ENCODE peak calls at places on chromosomes 1 and 21, in four cellular contexts. One of them, this sample, is unnamed.

GRCh38 chr1:33661791-33662190 is 189.3 kb downstream of the ZSCAN20 start:
- DNase-seq in sigmoid colon: no peak
- DNase-seq in IMR-90: no peak
- DNase-seq in CD8-positive, alpha-beta memory T cell: no peak
- DNase-seq in this sample: no peak

GRCh38 chr1:202007703-202008489 is 2.5 kb upstream of the ELF3 start:
- DNase-seq in sigmoid colon: no peak
- DNase-seq in IMR-90: no peak
- DNase-seq in CD8-positive, alpha-beta memory T cell: no peak
- DNase-seq in this sample: no peak

GRCh38 chr1:77545970-77546369 is 136.5 kb downstream of the ZZZ3 start:
- DNase-seq in sigmoid colon: no peak
- DNase-seq in IMR-90: peak; percentile 54
- DNase-seq in CD8-positive, alpha-beta memory T cell: no peak
- DNase-seq in this sample: no peak

GRCh38 chr1:182833271-182833670 is 5.9 kb upstream of the DHX9 start:
- DNase-seq in sigmoid colon: no peak
- DNase-seq in IMR-90: peak; percentile 6
- DNase-seq in CD8-positive, alpha-beta memory T cell: no peak
- DNase-seq in this sample: no peak

GRCh38 chr1:234558186-234558836 is 51.7 kb downstream of the IRF2BP2 start:
- DNase-seq in sigmoid colon: no peak
- DNase-seq in IMR-90: no peak
- DNase-seq in CD8-positive, alpha-beta memory T cell: no peak
- DNase-seq in this sample: no peak

GRCh38 chr1:236663934-236664333 is 22.4 kb upstream of the ACTN2 start:
- DNase-seq in sigmoid colon: no peak
- DNase-seq in IMR-90: peak; percentile 19
- DNase-seq in CD8-positive, alpha-beta memory T cell: no peak
- DNase-seq in this sample: no peak

GRCh38 chr1:36528361-36529349 is 45.9 kb upstream of the CSF3R start:
- DNase-seq in sigmoid colon: peak; percentile 28
- DNase-seq in IMR-90: no peak
- DNase-seq in CD8-positive, alpha-beta memory T cell: no peak
- DNase-seq in this sample: no peak

GRCh38 chr1:204567067-204567466 is 50.9 kb downstream of the MDM4 start:
- DNase-seq in sigmoid colon: no peak
- DNase-seq in IMR-90: no peak
- DNase-seq in CD8-positive, alpha-beta memory T cell: no peak
- DNase-seq in this sample: no peak

GRCh38 chr1:225044258-225044657 is 114.8 kb downstream of the DNAH14 start:
- DNase-seq in sigmoid colon: no peak
- DNase-seq in IMR-90: no peak
- DNase-seq in CD8-positive, alpha-beta memory T cell: no peak
- DNase-seq in this sample: no peak

GRCh38 chr1:219917851-219918466 is 10.4 kb downstream of the SLC30A10 start:
- DNase-seq in sigmoid colon: no peak
- DNase-seq in IMR-90: no peak
- DNase-seq in CD8-positive, alpha-beta memory T cell: no peak
- DNase-seq in this sample: no peak

GRCh38 chr1:203743101-203743501 is 21.9 kb upstream of the LAX1 start:
- DNase-seq in sigmoid colon: no peak
- DNase-seq in IMR-90: no peak
- DNase-seq in CD8-positive, alpha-beta memory T cell: no peak
- DNase-seq in this sample: no peak

GRCh38 chr1:14738235-14738634 is 139.8 kb downstream of the KAZN start:
- DNase-seq in sigmoid colon: no peak
- DNase-seq in IMR-90: no peak
- DNase-seq in CD8-positive, alpha-beta memory T cell: no peak
- DNase-seq in this sample: no peak
- H3K27ac ChIP-seq in sigmoid colon: no peak overlapping the region
- H3K27ac ChIP-seq in IMR-90: no peak overlapping the region
- H3K27ac ChIP-seq in CD8-positive, alpha-beta memory T cell: no peak overlapping the region
- H3K27ac ChIP-seq in this sample: no peak overlapping the region

DNA sequence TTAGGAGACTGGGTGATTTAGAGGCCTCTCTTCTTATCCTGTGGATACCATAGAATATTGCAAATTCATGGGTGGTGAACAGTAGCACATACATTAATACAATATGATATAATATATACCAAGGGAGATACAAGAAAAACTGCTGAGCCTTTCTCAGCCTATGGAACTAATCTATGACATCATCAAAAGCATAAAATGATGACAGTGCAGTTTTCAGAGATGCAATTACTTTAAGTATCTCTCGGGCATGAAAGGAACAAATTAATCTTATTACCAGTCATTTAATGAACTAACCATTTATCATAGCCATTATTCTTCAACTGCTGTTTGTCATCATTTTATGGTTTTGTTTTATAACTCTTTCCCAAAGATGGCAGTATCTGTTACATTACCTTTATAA is 3.5 kb downstream of the CHODL start:
- DNase-seq in sigmoid colon: no peak
- DNase-seq in IMR-90: no peak
- DNase-seq in CD8-positive, alpha-beta memory T cell: no peak
- DNase-seq in this sample: no peak
- H3K4me3 ChIP-seq in sigmoid colon: no peak overlapping the region
- H3K4me3 ChIP-seq in IMR-90: no peak overlapping the region
- H3K4me3 ChIP-seq in CD8-positive, alpha-beta memory T cell: no peak overlapping the region
- H3K4me3 ChIP-seq in this sample: no peak overlapping the region

GRCh38 chr1:232968965-232969364 is 18.6 kb downstream of the NTPCR start:
- DNase-seq in sigmoid colon: no peak
- DNase-seq in IMR-90: peak; percentile 74
- DNase-seq in CD8-positive, alpha-beta memory T cell: no peak
- DNase-seq in this sample: no peak
- H3K27ac ChIP-seq in sigmoid colon: no peak overlapping the region
- H3K27ac ChIP-seq in IMR-90: no peak overlapping the region
- H3K27ac ChIP-seq in CD8-positive, alpha-beta memory T cell: no peak overlapping the region
- H3K27ac ChIP-seq in this sample: no peak overlapping the region

DNA sequence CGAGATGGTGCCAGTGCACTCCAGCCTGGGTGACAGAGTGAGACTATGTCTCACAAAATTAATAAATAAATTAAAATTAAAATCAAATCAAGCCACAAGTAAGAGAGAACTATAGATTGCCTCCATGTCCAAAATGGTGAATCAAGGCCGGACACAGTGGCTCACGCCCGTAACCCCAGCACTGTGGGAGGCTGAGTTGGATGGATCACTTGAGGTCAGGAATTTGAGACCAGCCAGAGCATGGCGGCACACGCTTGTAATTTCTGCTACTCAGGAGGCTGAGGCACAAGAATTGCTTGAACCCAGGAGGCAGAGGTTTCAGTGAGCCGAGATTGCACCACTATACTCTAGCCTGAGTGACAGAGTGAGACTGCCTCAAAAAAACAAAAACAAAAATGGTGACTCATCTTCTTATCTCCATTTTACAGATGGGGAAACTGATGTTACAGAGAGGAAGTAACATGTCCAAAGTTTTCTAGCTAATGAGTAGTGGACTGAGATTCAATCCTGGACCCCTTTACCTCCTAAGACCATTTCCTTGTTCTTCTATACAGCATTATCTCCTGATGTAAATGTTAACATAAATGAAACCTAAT is 99.0 kb upstream of the HNRNPU start:
- DNase-seq in sigmoid colon: no peak
- DNase-seq in IMR-90: peak; percentile 4
- DNase-seq in CD8-positive, alpha-beta memory T cell: no peak
- DNase-seq in this sample: no peak
- H3K4me3 ChIP-seq in sigmoid colon: no peak overlapping the region
- H3K4me3 ChIP-seq in IMR-90: no peak overlapping the region
- H3K4me3 ChIP-seq in CD8-positive, alpha-beta memory T cell: no peak overlapping the region
- H3K4me3 ChIP-seq in this sample: no peak overlapping the region

GRCh38 chr1:15951341-15952153 is 24.4 kb downstream of the ZBTB17 start:
- DNase-seq in sigmoid colon: peak; percentile 66
- DNase-seq in IMR-90: no peak
- DNase-seq in CD8-positive, alpha-beta memory T cell: no peak
- DNase-seq in this sample: no peak
- H3K27ac ChIP-seq in sigmoid colon: peak overlapping the region; percentile 87
- H3K27ac ChIP-seq in IMR-90: peak overlapping the region; percentile 87
- H3K27ac ChIP-seq in CD8-positive, alpha-beta memory T cell: peak overlapping the region; percentile 87
- H3K27ac ChIP-seq in this sample: peak overlapping the region; percentile 83

GRCh38 chr1:154423303-154423987 is 18.3 kb downstream of the IL6R start:
- DNase-seq in sigmoid colon: no peak
- DNase-seq in IMR-90: peak; percentile 46
- DNase-seq in CD8-positive, alpha-beta memory T cell: no peak
- DNase-seq in this sample: no peak

GRCh38 chr1:154420961-154421924 is 16.1 kb downstream of the IL6R start:
- DNase-seq in sigmoid colon: no peak
- DNase-seq in IMR-90: no peak
- DNase-seq in CD8-positive, alpha-beta memory T cell: no peak
- DNase-seq in this sample: no peak

GRCh38 chr1:154425172-154425571 is 20.0 kb downstream of the IL6R start:
- DNase-seq in sigmoid colon: no peak
- DNase-seq in IMR-90: no peak
- DNase-seq in CD8-positive, alpha-beta memory T cell: no peak
- DNase-seq in this sample: no peak

GRCh38 chr1:154422521-154422920 is 17.4 kb downstream of the IL6R start:
- DNase-seq in sigmoid colon: no peak
- DNase-seq in IMR-90: no peak
- DNase-seq in CD8-positive, alpha-beta memory T cell: no peak
- DNase-seq in this sample: no peak

GRCh38 chr1:154423988-154424326 is 18.8 kb downstream of the IL6R start:
- DNase-seq in sigmoid colon: no peak
- DNase-seq in IMR-90: no peak
- DNase-seq in CD8-positive, alpha-beta memory T cell: no peak
- DNase-seq in this sample: no peak
- H3K4me3 ChIP-seq in sigmoid colon: no peak overlapping the region
- H3K4me3 ChIP-seq in IMR-90: no peak overlapping the region
- H3K4me3 ChIP-seq in CD8-positive, alpha-beta memory T cell: no peak overlapping the region
- H3K4me3 ChIP-seq in this sample: no peak overlapping the region

DNA sequence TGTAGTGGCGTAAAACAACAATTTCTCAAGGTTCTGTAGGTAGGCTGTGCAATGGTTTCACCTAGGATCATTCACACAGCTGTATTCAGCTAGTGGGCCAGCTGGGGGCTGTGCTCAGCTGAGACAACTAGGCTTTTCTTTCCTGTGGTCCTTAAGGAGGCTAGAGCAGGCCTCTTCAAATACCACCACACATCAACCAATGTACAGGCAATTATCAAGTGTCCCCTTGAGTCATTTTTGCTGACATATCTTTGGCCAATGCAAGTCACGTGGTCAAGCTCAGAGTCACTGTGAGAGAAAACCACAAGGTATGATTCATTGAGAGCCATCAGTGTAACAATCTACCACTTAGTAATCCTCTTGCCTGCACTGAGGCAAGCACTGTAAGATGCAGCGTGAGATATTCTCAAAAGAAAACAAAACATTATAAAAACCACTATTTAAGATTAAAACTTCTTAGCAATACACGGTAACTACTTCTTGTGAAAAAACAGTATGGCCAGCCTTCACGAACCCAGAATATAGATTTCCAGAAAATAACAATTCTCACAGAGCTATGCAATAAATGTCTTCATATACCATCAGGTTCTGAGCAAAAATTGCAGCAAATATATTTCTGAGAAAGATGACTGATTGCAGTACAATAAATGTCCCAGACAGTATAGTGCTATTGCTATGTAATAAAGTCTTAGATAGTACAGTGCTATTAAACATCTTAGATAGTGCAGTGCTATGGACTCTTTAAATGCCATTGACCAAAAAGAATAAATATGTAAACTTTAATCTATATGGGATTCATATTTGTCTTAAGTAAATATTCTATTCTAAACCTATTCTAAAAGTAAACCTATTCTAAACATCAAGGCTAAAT is 55.3 kb downstream of the NME7 start:
- DNase-seq in sigmoid colon: no peak
- DNase-seq in IMR-90: peak; percentile 98
- DNase-seq in CD8-positive, alpha-beta memory T cell: no peak
- DNase-seq in this sample: peak; percentile 6
- H3K27ac ChIP-seq in sigmoid colon: no peak overlapping the region
- H3K27ac ChIP-seq in IMR-90: no peak overlapping the region
- H3K27ac ChIP-seq in CD8-positive, alpha-beta memory T cell: no peak overlapping the region
- H3K27ac ChIP-seq in this sample: no peak overlapping the region

This sample was measured in effector memory CD4-positive, alpha-beta T cell.